ENCODE peak calls at places on chromosome 19, in four cellular contexts. One of them, this sample, is unnamed.

GRCh38 chr19:18233224-18233825 is 7.1 kb upstream of the PDE4C start:
- DNase-seq in K562: peak
- DNase-seq in SK-N-SH: peak
- DNase-seq in HepG2: peak
- DNase-seq in this sample: no peak

GRCh38 chr19:54415901-54416621 is 797 bp downstream of the TTYH1 start:
- DNase-seq in K562: no peak
- DNase-seq in SK-N-SH: no peak
- DNase-seq in HepG2: no peak
- DNase-seq in this sample: no peak

GRCh38 chr19:419721-420515 is 11.0 kb upstream of the C2CD4C start:
- DNase-seq in K562: no peak
- DNase-seq in SK-N-SH: no peak
- DNase-seq in HepG2: no peak
- DNase-seq in this sample: no peak

GRCh38 chr19:49878744-49879070 is 1.2 kb downstream of the TBC1D17 start:
- DNase-seq in K562: no peak
- DNase-seq in SK-N-SH: no peak
- DNase-seq in HepG2: no peak
- DNase-seq in this sample: no peak

GRCh38 chr19:32234663-32235217 is 110.7 kb upstream of the ZNF507 start:
- DNase-seq in K562: no peak
- DNase-seq in SK-N-SH: no peak
- DNase-seq in HepG2: no peak
- DNase-seq in this sample: no peak

GRCh38 chr19:18377026-18377425 is 8.9 kb upstream of the GDF15 start:
- DNase-seq in K562: no peak
- DNase-seq in SK-N-SH: no peak
- DNase-seq in HepG2: no peak
- DNase-seq in this sample: no peak

GRCh38 chr19:48813123-48813911 is 2.5 kb upstream of the BCAT2 start:
- DNase-seq in K562: peak
- DNase-seq in SK-N-SH: peak
- DNase-seq in HepG2: peak
- DNase-seq in this sample: no peak

GRCh38 chr19:275000-275399 is 16.2 kb downstream of the PLPP2 start:
- DNase-seq in K562: no peak
- DNase-seq in SK-N-SH: peak
- DNase-seq in HepG2: no peak
- DNase-seq in this sample: no peak

GRCh38 chr19:32104465-32105235 is 240.8 kb upstream of the ZNF507 start:
- DNase-seq in K562: no peak
- DNase-seq in SK-N-SH: no peak
- DNase-seq in HepG2: no peak
- DNase-seq in this sample: no peak

DNA sequence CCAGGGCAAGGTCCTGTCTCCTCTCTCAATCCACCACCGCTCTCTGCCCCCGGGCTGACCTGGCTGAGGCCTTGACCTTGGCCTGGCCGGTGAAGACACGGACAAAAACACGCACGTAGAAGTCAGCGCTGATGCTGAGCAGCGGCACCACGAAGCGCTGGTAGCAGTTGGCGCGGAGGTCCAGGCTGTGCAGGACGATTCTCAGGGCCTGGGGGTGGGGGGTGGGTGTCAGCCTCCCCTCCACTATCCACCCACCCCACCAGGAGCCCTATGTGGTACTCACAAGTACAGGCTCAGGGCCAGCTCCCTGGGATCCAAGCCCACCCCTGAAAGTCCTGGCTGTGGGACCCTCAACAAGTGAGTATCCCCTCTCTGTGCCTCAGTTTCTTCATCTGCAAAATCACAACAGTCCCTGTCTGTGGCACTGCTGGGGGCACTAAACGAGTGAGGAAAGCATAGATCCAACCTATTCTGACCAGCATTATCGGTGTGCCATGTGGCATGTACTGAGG is 6.4 kb downstream of the TRMT1 start:
- DNase-seq in K562: no peak
- DNase-seq in SK-N-SH: no peak
- DNase-seq in HepG2: no peak
- DNase-seq in this sample: no peak
- TF ChIP-seq ELF1 in K562: no peak
- TF ChIP-seq ELF1 in SK-N-SH: no peak
- TF ChIP-seq ELF1 in HepG2: no peak
- TF ChIP-seq ELF1 in this sample: no peak

GRCh38 chr19:4749870-4750269 is 26.2 kb upstream of the DPP9 start:
- DNase-seq in K562: peak
- DNase-seq in SK-N-SH: peak
- DNase-seq in HepG2: no peak
- DNase-seq in this sample: no peak
- TF ChIP-seq ELF1 in K562: no peak
- TF ChIP-seq ELF1 in SK-N-SH: no peak
- TF ChIP-seq ELF1 in HepG2: no peak
- TF ChIP-seq ELF1 in this sample: no peak

GRCh38 chr19:16274466-16274865 is 50.2 kb upstream of the KLF2 start:
- DNase-seq in K562: no peak
- DNase-seq in SK-N-SH: no peak
- DNase-seq in HepG2: no peak
- DNase-seq in this sample: no peak

GRCh38 chr19:16268676-16269319 is 55.8 kb upstream of the KLF2 start:
- DNase-seq in K562: no peak
- DNase-seq in SK-N-SH: no peak
- DNase-seq in HepG2: no peak
- DNase-seq in this sample: no peak

DNA sequence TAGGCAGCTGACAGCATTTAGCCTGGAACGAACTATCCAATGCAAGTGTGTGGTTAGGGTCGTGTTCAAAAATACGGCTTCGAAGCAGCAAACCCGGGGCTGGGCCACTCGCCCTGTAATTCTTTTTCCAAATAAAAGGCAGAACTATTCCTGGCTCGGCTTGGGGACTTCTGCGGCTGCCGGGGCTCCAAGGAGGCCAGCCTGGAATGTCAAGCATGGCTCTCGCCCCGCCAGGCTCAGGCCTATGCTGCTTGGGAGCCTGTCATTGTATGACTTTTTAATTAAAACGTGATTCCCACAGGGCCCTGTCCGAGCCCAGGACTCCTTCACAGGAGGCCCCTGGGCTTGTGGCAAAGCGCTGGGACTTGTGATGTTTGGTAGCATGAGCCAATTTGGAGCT is 51.6 kb upstream of the KLF2 start:
- DNase-seq in K562: no peak
- DNase-seq in SK-N-SH: no peak
- DNase-seq in HepG2: no peak
- DNase-seq in this sample: no peak
- TF ChIP-seq ELF1 in K562: no peak
- TF ChIP-seq ELF1 in SK-N-SH: no peak
- TF ChIP-seq ELF1 in HepG2: no peak
- TF ChIP-seq ELF1 in this sample: no peak

DNA sequence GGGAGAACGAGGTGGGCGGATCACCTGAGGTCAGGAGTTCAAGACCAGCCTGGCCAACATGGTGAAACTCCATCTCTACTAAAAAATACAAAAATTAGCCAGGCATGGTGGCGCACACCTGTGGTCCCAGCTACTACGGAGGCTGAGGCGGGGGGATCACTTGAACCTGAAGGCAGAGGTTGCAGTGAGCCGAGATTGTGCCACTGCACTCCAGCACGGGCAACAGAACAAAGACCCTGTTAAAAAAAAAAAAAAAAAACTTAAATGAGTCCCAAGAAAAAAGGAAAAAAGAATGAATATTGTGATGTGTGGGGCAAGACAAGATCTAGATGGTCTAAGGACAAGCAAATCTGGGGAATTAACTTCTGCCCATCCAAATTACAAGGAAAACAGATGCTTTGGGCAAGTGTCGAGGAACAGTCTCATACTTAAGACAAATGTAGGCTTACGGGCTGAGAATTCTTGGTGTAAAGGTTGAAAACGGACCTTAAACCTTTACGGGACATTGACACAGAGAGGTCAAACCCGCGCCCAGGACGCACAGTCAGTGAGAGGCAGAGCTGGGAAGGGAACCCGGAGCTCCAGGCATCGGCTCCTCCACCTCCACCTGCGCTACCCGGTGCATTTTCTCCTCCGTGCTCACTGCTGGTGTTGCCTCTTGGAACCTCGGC is 656 bp upstream of the ZNF324 start:
- DNase-seq in K562: no peak
- DNase-seq in SK-N-SH: no peak
- DNase-seq in HepG2: no peak
- DNase-seq in this sample: no peak
- TF ChIP-seq ELF1 in K562: no peak
- TF ChIP-seq ELF1 in SK-N-SH: no peak
- TF ChIP-seq ELF1 in HepG2: no peak
- TF ChIP-seq ELF1 in this sample: no peak

GRCh38 chr19:8483165-8483564 is 19.3 kb downstream of the PRAM1 start:
- DNase-seq in K562: no peak
- DNase-seq in SK-N-SH: no peak
- DNase-seq in HepG2: no peak
- DNase-seq in this sample: no peak

GRCh38 chr19:8482696-8483095 is 19.7 kb downstream of the PRAM1 start:
- DNase-seq in K562: no peak
- DNase-seq in SK-N-SH: no peak
- DNase-seq in HepG2: no peak
- DNase-seq in this sample: no peak

GRCh38 chr19:8485561-8486371 is 16.7 kb downstream of the PRAM1 start:
- DNase-seq in K562: no peak
- DNase-seq in SK-N-SH: no peak
- DNase-seq in HepG2: no peak
- DNase-seq in this sample: no peak

GRCh38 chr19:8486661-8487136 is 15.7 kb downstream of the PRAM1 start:
- DNase-seq in K562: no peak
- DNase-seq in SK-N-SH: no peak
- DNase-seq in HepG2: no peak
- DNase-seq in this sample: no peak

DNA sequence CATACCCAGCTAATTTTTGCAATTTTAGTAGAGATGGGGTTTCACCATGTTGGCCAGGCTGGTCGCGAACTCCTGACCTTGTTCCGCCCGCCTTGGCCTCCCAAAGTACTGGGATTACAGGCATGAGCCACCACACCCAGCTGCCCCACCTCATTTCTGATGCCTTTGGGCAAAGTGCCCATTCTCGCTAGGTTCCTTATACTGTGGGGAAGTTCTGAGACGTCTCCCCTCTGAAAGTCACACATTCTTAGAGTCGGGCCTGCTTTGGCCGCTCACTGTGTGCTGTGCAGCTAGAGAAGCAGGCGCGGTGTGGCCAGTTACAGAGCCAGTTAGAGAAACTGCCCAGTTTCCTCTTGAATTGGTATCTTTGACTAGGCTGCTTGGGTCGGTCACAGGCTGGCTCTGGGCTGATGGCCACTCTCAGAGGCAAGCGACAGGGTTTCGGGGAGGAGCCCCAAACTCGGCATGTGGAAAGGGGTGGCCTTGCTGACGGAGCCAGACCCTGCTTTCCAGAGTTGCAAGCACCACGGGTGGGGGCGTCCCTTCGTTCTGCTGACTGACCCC is 18.0 kb downstream of the PRAM1 start:
- DNase-seq in K562: no peak
- DNase-seq in SK-N-SH: no peak
- DNase-seq in HepG2: no peak
- DNase-seq in this sample: no peak
- TF ChIP-seq ELF1 in K562: no peak
- TF ChIP-seq ELF1 in SK-N-SH: no peak
- TF ChIP-seq ELF1 in HepG2: no peak
- TF ChIP-seq ELF1 in this sample: no peak

DNA sequence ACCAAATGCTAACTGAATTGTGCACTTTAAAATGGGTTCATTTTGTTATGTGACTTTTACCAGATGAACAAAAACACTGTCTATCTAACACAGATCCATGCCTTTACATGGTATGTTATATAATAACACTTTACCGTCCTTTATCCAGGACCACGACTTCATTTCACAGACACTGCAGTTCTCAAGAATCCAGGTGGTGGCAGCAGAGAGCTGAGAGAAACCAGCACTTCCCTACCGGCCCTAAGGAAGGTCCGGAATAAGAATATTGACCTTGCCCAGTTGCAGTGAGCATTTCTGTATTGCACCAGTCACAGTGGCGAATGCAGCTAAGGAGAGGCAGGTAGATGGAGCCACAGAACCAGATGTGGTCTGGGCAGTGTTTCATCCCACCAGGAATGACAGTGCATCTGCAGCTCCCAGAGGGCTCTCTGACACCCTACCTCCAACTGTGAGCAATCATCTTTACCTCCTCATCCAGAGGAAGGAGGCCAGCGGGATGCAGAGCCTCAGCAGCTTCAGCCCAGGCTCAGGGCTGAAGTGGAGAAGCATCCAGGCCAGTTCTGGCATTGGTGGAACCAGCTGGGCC is 44.6 kb downstream of the ZNF787 start:
- DNase-seq in K562: peak
- DNase-seq in SK-N-SH: peak
- DNase-seq in HepG2: peak
- DNase-seq in this sample: peak
- TF ChIP-seq ELF1 in K562: no peak
- TF ChIP-seq ELF1 in SK-N-SH: no peak
- TF ChIP-seq ELF1 in HepG2: no peak
- TF ChIP-seq ELF1 in this sample: no peak

DNA sequence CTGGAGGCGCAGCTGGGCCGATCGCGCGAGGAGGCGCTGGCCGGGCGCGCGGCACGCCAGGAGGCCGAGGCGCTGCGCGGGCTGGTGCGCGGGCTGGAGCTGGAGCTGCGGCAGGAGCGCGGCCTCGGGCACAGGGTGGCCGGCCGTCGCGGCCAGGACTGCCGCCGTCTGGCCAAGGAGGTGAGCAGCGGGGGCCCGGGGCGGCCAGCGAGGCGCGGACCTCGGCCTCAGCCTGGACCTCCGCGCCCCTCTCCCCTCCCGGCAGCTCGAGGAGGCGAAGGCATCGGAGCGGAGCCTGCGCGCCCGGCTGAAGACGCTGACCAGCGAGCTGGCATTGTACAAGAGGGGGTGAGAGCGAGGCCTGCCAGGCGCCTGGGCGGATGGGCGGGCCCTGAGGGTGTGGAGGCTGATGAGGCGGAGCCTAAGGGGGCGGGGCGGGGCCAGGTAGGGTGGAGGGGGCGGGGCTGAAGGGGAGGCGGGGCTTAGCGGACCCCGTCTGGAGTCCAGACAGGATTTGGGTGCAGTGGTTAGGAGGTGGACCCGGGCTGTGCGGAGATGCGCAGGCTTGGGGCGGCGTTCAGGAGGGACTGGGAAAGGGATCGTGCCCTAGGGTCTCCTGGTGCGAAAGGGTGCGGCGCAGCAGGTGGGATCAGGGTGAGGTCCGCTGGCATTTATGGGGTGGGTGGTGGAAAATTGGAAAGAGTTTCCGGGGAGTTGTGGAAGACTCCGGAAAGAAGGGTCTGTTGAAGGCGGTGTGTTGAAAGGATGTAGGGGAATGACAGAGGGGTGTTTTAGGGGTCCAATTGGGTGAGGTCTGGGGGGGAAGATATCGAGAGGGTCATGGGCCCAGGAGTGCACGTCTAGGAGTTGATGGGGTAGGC is 7.5 kb downstream of the PGLYRP1 start:
- DNase-seq in K562: peak
- DNase-seq in SK-N-SH: peak
- DNase-seq in HepG2: no peak
- DNase-seq in this sample: no peak
- TF ChIP-seq ELF1 in K562: no peak
- TF ChIP-seq ELF1 in SK-N-SH: no peak
- TF ChIP-seq ELF1 in HepG2: no peak
- TF ChIP-seq ELF1 in this sample: no peak